ENCODE peak calls at places on chromosome 4, in six cellular contexts. W, J, X, E, V and C are unnamed samples.

GRCh38 chr4:113077611-113078010 is 28.2 kb downstream of the ANK2 start:
- DNase-seq in X (no peak), E (no peak), V (no peak), W (no peak), J (no peak), C (no peak)

GRCh38 chr4:6107886-6108285 is 89.7 kb upstream of the C4orf50 start:
- DNase-seq in E (no peak), J (no peak), V (no peak), W (no peak), X (peak), C (no peak)

GRCh38 chr4:177380730-177381287 is 61.4 kb downstream of the AGA start:
- DNase-seq in W (no peak), J (no peak), X (no peak), V (no peak), E (no peak), C (no peak)

GRCh38 chr4:134544303-134544761 is 342.7 kb upstream of the PABPC4L start:
- DNase-seq in V (no peak), W (no peak), J (no peak), X (no peak), E (peak), C (peak)

GRCh38 chr4:140359571-140360427 is 13.6 kb upstream of the SCOC start:
- DNase-seq in V (no peak), E (peak), W (peak), X (no peak), J (peak), C (peak)

GRCh38 chr4:3295837-3296624 is 3.2 kb downstream of the RGS12 start:
- DNase-seq in V (no peak), W (no peak), E (no peak), J (no peak), X (peak), C (no peak)

GRCh38 chr4:41146196-41146595 is 68.1 kb downstream of the APBB2 start:
- DNase-seq in E (no peak), W (no peak), J (no peak), X (no peak), V (no peak), C (no peak)

GRCh38 chr4:122086338-122086737 is 65.8 kb upstream of the BLTP1 start:
- DNase-seq in E (no peak), W (no peak), V (no peak), J (no peak), X (no peak), C (no peak)

GRCh38 chr4:2059034-2059725 is at the start of gene NAT8L:
- DNase-seq in J (no peak), W (no peak), E (peak), X (no peak), V (no peak), C (no peak)

GRCh38 chr4:122489061-122489460 is 32.5 kb upstream of the IL2 start:
- DNase-seq in W (no peak), E (no peak), J (no peak), V (no peak), X (no peak), C (no peak)

GRCh38 chr4:6616087-6616995 is 24.1 kb upstream of the MRFAP1 start:
- DNase-seq in V (no peak), E (no peak), J (no peak), W (no peak), X (no peak), C (no peak)

GRCh38 chr4:159103406-159104131 is 690 bp downstream of the RAPGEF2 start:
- DNase-seq in X (no peak), J (no peak), W (peak), E (no peak), V (no peak), C (no peak)

GRCh38 chr4:13445841-13446790 is 38.0 kb downstream of the RAB28 start:
- DNase-seq in W (no peak), J (no peak), X (no peak), E (no peak), V (no peak), C (no peak)